ENCODE peak calls at places on chromosomes 2 and 18, in ten cellular contexts. M is amniotic epithelial cell; C is KBM-7; L is EL; G is HepG2; Q is NCI-H1436; E is stimulated activated CD4-positive, alpha-beta T cell treated with anti-CD3 and anti-CD28 coated beads, Interleukin-2, amount 100 ng/mL, for 48 hours; Z is DMS 273 treated with DMSO at 0.1 percent for 48 hours; U is NCI-H2171 treated with DMSO at 0.1 percent for 48 hours; T is T-helper 1 cell. S is an unnamed sample.

GRCh38 chr18:28529644-28530043 is 352.7 kb upstream of the CDH2 start:
- DNase-seq in M (no peak), C (no peak), L (no peak), G (no peak), Q (no peak), E (no peak), Z (no peak), U (no peak), T (no peak), S (no peak)

GRCh38 chr2:41856946-41857345 is 190.9 kb upstream of the PKDCC start:
- DNase-seq in M (no peak), C (no peak), L (no peak), G (no peak), Q (no peak), E (no peak), Z (no peak), U (no peak), T (no peak), S (no peak)

GRCh38 chr2:99957724-99958123 is 184.7 kb downstream of the AFF3 start:
- DNase-seq in M (no peak), C (no peak), L (peak), G (no peak), Q (no peak), E (no peak), Z (no peak), U (no peak), T (no peak), S (no peak)

GRCh38 chr2:68772109-68772508 is 37.5 kb downstream of the ARHGAP25 start:
- DNase-seq in M (no peak), C (no peak), L (no peak), G (no peak), Q (no peak), E (no peak), Z (no peak), U (no peak), T (no peak), S (no peak)

GRCh38 chr2:179898873-179899272 is 37.5 kb upstream of the ZNF385B start:
- DNase-seq in M (peak), C (peak), L (peak), G (peak), Q (peak), E (no peak), Z (peak), U (peak), T (no peak), S (peak)

GRCh38 chr2:224957540-224958465 is 84.5 kb downstream of the DOCK10 start:
- DNase-seq in M (no peak), C (no peak), L (no peak), G (no peak), Q (no peak), E (no peak), Z (no peak), U (no peak), T (no peak), S (no peak)

GRCh38 chr18:24704921-24705620 is 244.6 kb downstream of the HRH4 start:
- DNase-seq in M (no peak), C (no peak), L (peak), G (no peak), Q (no peak), E (no peak), Z (peak), U (peak), T (no peak), S (no peak)

GRCh38 chr2:207166349-207167128 is 791 bp upstream of the KLF7 start:
- DNase-seq in M (peak), C (peak), L (peak), G (peak), Q (peak), E (peak), Z (peak), U (peak), T (peak), S (no peak)

GRCh38 chr2:240750409-240750808 is 58.7 kb downstream of the AQP12A start:
- DNase-seq in M (no peak), C (no peak), L (no peak), G (no peak), Q (no peak), E (no peak), Z (no peak), U (no peak), T (no peak), S (no peak)

GRCh38 chr2:150062416-150062815 is 425.1 kb downstream of the RND3 start:
- DNase-seq in M (no peak), C (no peak), L (no peak), G (no peak), Q (no peak), E (no peak), Z (no peak), U (no peak), T (no peak), S (no peak)

GRCh38 chr18:24567199-24567598 is 106.8 kb downstream of the HRH4 start:
- DNase-seq in M (no peak), C (no peak), L (peak), G (no peak), Q (no peak), E (no peak), Z (peak), U (peak), T (no peak), S (no peak)

GRCh38 chr2:239303711-239304532 is 96.9 kb downstream of the HDAC4 start:
- DNase-seq in M (no peak), C (no peak), L (no peak), G (no peak), Q (no peak), E (no peak), Z (no peak), U (no peak), T (no peak), S (no peak)

GRCh38 chr2:120539937-120540718 is 194.2 kb downstream of the INHBB start:
- DNase-seq in M (peak), C (no peak), L (peak), G (peak), Q (peak), E (no peak), Z (no peak), U (peak), T (no peak), S (no peak)

GRCh38 chr18:10051877-10052631 is 138.2 kb downstream of the VAPA start:
- DNase-seq in M (peak), C (no peak), L (peak), G (peak), Q (no peak), E (no peak), Z (no peak), U (peak), T (no peak), S (no peak)

GRCh38 chr2:55026202-55026601 is 24.0 kb downstream of the RTN4 start:
- DNase-seq in M (peak), C (peak), L (peak), G (peak), Q (no peak), E (no peak), Z (no peak), U (no peak), T (no peak), S (no peak)

GRCh38 chr2:171963198-171963597 is 36.6 kb upstream of the METAP1D start:
- DNase-seq in M (no peak), C (no peak), L (no peak), G (no peak), Q (no peak), E (no peak), Z (no peak), U (no peak), T (no peak), S (no peak)

GRCh38 chr18:10036479-10036878 is 122.7 kb downstream of the VAPA start:
- DNase-seq in M (peak), C (no peak), L (peak), G (no peak), Q (no peak), E (no peak), Z (no peak), U (no peak), T (no peak), S (no peak)

GRCh38 chr2:85780316-85781092 is 26.7 kb downstream of the ATOH8 start:
- DNase-seq in M (no peak), C (no peak), L (no peak), G (no peak), Q (no peak), E (no peak), Z (no peak), U (peak), T (no peak), S (no peak)

GRCh38 chr2:236210536-236210935 is 42.4 kb upstream of the GBX2 start:
- DNase-seq in M (no peak), C (no peak), L (no peak), G (no peak), Q (no peak), E (no peak), Z (no peak), U (no peak), T (no peak), S (no peak)

GRCh38 chr2:48548871-48549270 is 18.9 kb downstream of the STON1 start:
- DNase-seq in M (peak), C (no peak), L (no peak), G (no peak), Q (no peak), E (no peak), Z (no peak), U (no peak), T (no peak), S (no peak)

GRCh38 chr2:158482594-158482993 is 25.8 kb downstream of the PKP4 start:
- DNase-seq in M (peak), C (no peak), L (peak), G (no peak), Q (no peak), E (no peak), Z (no peak), U (no peak), T (no peak), S (no peak)

GRCh38 chr2:65057391-65058052 is 1.3 kb downstream of the CEP68 start:
- DNase-seq in M (no peak), C (peak), L (peak), G (peak), Q (no peak), E (peak), Z (no peak), U (peak), T (peak), S (no peak)

GRCh38 chr2:184599875-184600227 is 1.5 kb downstream of the ZNF804A start:
- DNase-seq in M (peak), C (no peak), L (peak), G (no peak), Q (no peak), E (no peak), Z (peak), U (no peak), T (no peak), S (no peak)

GRCh38 chr2:27441226-27441926 is 805 bp upstream of the KRTCAP3 start:
- DNase-seq in M (no peak), C (no peak), L (no peak), G (no peak), Q (no peak), E (no peak), Z (no peak), U (no peak), T (no peak), S (no peak)

GRCh38 chr2:62140785-62141740 is 54.9 kb upstream of the B3GNT2 start:
- DNase-seq in M (peak), C (peak), L (no peak), G (no peak), Q (no peak), E (no peak), Z (no peak), U (no peak), T (no peak), S (no peak)

GRCh38 chr2:99397251-99397920 is 60.2 kb downstream of the EIF5B start:
- DNase-seq in M (no peak), C (no peak), L (no peak), G (no peak), Q (no peak), E (no peak), Z (no peak), U (no peak), T (no peak), S (no peak)

GRCh38 chr2:232321156-232321816 is 57.3 kb upstream of the ALPP start:
- DNase-seq in M (no peak), C (no peak), L (no peak), G (no peak), Q (no peak), E (peak), Z (no peak), U (no peak), T (peak), S (no peak)

GRCh38 chr2:207676827-207677354 is 34.5 kb upstream of the CCNYL1 start:
- DNase-seq in M (peak), C (no peak), L (peak), G (peak), Q (no peak), E (no peak), Z (no peak), U (no peak), T (no peak), S (no peak)

GRCh38 chr2:145736901-145737300 is 1217.0 kb upstream of the ZEB2 start:
- DNase-seq in M (no peak), C (no peak), L (no peak), G (no peak), Q (no peak), E (no peak), Z (no peak), U (no peak), T (no peak), S (no peak)

GRCh38 chr2:241340621-241341163 is 15.4 kb upstream of the FARP2 start:
- DNase-seq in M (no peak), C (no peak), L (no peak), G (no peak), Q (no peak), E (no peak), Z (no peak), U (no peak), T (no peak), S (no peak)

GRCh38 chr2:54957321-54957999 is 92.8 kb downstream of the RTN4 start:
- DNase-seq in M (no peak), C (no peak), L (no peak), G (no peak), Q (peak), E (no peak), Z (no peak), U (peak), T (no peak), S (no peak)

GRCh38 chr2:154439156-154439555 is 259.3 kb upstream of the KCNJ3 start:
- DNase-seq in M (no peak), C (no peak), L (no peak), G (peak), Q (no peak), E (no peak), Z (no peak), U (peak), T (no peak), S (no peak)

GRCh38 chr2:192535956-192536685 is 341.4 kb upstream of the TMEFF2 start:
- DNase-seq in M (no peak), C (no peak), L (no peak), G (no peak), Q (no peak), E (no peak), Z (no peak), U (no peak), T (no peak), S (no peak)

GRCh38 chr2:96924775-96925747 is 55.2 kb upstream of the SEMA4C start:
- DNase-seq in M (no peak), C (no peak), L (no peak), G (no peak), Q (no peak), E (peak), Z (no peak), U (no peak), T (peak), S (no peak)

GRCh38 chr2:241813080-241813805 is 4.2 kb downstream of the NEU4 start:
- DNase-seq in M (no peak), C (no peak), L (no peak), G (no peak), Q (no peak), E (no peak), Z (no peak), U (no peak), T (no peak), S (no peak)

GRCh38 chr2:232850039-232850438 is 20.0 kb upstream of the SNORC start:
- DNase-seq in M (peak), C (no peak), L (no peak), G (no peak), Q (no peak), E (no peak), Z (no peak), U (no peak), T (no peak), S (no peak)